ENCODE peak calls at places on chromosomes 4 and X, in four cellular contexts. One of them, this sample, is unnamed.

GRCh38 chr4:76585897-76586360 is 150.9 kb downstream of the SHROOM3 start:
- DNase-seq in AG20443: peak
- DNase-seq in SJSA1: no peak
- DNase-seq in GM19239: peak
- DNase-seq in this sample: no peak

GRCh38 chr4:92814677-92815076 is 510.9 kb downstream of the GRID2 start:
- DNase-seq in AG20443: no peak
- DNase-seq in SJSA1: no peak
- DNase-seq in GM19239: no peak
- DNase-seq in this sample: no peak

GRCh38 chr4:89724716-89725115 is 112.2 kb downstream of the SNCA start:
- DNase-seq in AG20443: no peak
- DNase-seq in SJSA1: no peak
- DNase-seq in GM19239: no peak
- DNase-seq in this sample: no peak

GRCh38 chr4:56187601-56188177 is 199.6 kb downstream of the AASDH start:
- DNase-seq in AG20443: no peak
- DNase-seq in SJSA1: no peak
- DNase-seq in GM19239: no peak
- DNase-seq in this sample: no peak

GRCh38 chr4:155353923-155354540 is 22.7 kb downstream of the MAP9 start:
- DNase-seq in AG20443: peak
- DNase-seq in SJSA1: peak
- DNase-seq in GM19239: no peak
- DNase-seq in this sample: peak

GRCh38 chr4:72076562-72076961 is 44.8 kb downstream of the NPFFR2 start:
- DNase-seq in AG20443: no peak
- DNase-seq in SJSA1: no peak
- DNase-seq in GM19239: no peak
- DNase-seq in this sample: no peak

GRCh38 chr4:3234171-3235029 is 14.6 kb upstream of the MSANTD1 start:
- DNase-seq in AG20443: no peak
- DNase-seq in SJSA1: no peak
- DNase-seq in GM19239: no peak
- DNase-seq in this sample: no peak

GRCh38 chrX:133444952-133445831 is 29.9 kb upstream of the GPC4 start:
- DNase-seq in AG20443: no peak
- DNase-seq in SJSA1: peak
- DNase-seq in GM19239: no peak
- DNase-seq in this sample: no peak